ENCODE peak calls at places on chromosomes 11 and 22, in four cellular contexts. H, O, V and W are unnamed samples.

GRCh38 chr11:1934326-1935155 is 12.6 kb upstream of the MRPL23 start:
- DNase-seq in V (no peak), H (no peak), O (no peak), W (no peak)

GRCh38 chr22:40679249-40679963 is at the start of gene MCHR1:
- DNase-seq in O (no peak), H (no peak), V (no peak), W (no peak)

GRCh38 chr11:655036-655726 is 18.1 kb downstream of the DRD4 start:
- DNase-seq in V (peak; percentile 90), H (no peak), O (no peak), W (no peak)

GRCh38 chr11:16924826-16925494 is 89.3 kb downstream of the PLEKHA7 start:
- DNase-seq in H (no peak), O (peak; percentile 76), V (peak; percentile 78), W (peak; percentile 22)

GRCh38 chr22:46070215-46070721 is 80.1 kb upstream of the PPARA start:
- DNase-seq in V (peak; percentile 10), O (peak; percentile 74), H (no peak), W (no peak)

GRCh38 chr11:101555366-101555765 is 28.4 kb downstream of the TRPC6 start:
- DNase-seq in O (no peak), H (no peak), V (no peak), W (no peak)

GRCh38 chr11:129278586-129279319 is 86.6 kb upstream of the ARHGAP32 start:
- DNase-seq in H (no peak), V (no peak), O (no peak), W (no peak)

GRCh38 chr11:59009661-59010060 is 70.4 kb downstream of the GLYATL1 start:
- DNase-seq in V (no peak), O (no peak), H (no peak), W (no peak)

GRCh38 chr22:42800731-42801536 is 56.1 kb downstream of the ARFGAP3 start:
- DNase-seq in V (peak; percentile 98), O (no peak), H (no peak), W (no peak)

GRCh38 chr11:132844956-132845355 is 687.3 kb downstream of the OPCML start:
- DNase-seq in V (no peak), O (no peak), H (no peak), W (no peak)

DNA sequence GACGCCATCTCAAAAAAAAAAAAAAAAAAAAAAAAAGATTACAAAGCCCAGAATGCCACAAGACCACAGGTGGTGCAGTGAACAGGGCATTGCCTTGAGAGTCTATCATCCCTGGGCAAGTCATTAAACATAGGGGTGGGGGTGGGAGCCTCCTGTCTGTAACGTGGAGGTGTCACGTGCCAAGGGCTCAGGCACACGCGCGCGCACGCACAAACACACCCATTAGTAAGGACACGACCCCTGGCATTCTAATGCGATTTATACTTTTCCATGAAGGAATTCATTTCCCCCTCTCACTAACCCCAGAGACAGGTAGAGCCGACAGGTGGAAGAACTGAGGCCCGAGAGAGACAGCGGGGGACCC is 5.8 kb upstream of the GCAT start:
- DNase-seq in V (no peak), O (no peak), H (no peak), W (no peak)
- TF ChIP-seq SUZ12 in V (no peak), O (no peak), H (no peak), W (no peak)

DNA sequence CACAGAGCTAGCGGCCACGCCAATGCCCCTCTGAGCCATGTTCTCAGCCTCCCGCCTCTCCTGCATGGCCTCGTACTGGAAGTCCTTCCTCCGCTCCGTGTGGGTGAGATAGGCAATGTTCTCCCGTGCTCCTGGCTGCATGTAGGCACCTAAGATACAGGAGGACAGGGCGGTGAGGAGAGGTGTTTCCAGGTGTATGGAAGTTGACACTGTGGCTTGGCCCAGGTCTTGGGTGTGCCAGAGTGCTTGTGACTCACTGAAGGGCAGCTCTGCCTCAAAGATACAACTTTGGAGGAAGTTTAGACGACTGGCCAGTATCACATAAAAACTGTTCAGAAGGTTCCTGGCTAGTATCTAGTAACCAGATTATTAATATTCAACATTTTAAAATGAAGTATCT is 8.5 kb downstream of the SRRD start:
- DNase-seq in O (no peak), H (no peak), V (no peak), W (no peak)
- TF ChIP-seq ZNF274 in O (no peak), H (no peak), V (no peak), W (no peak)

DNA sequence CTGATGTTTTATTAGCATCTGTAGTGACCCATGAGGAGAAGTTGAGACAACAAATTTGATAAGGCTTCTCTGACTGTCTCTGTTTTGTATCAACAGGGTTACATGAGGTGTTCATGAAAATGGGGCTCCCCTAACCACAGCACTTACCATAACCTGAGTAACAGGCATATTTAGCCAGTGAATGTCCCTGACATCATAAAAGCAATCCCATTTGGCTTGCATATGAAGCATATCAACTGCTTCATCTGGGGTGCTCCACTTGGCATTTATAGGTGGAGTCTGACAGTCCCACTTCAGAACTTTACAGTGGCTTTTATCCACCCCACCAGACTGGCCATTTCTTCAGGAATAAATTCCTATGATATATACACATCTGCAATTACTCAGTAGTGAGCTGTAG is 257.6 kb downstream of the LUZP2 start:
- DNase-seq in V (no peak), H (no peak), O (no peak), W (no peak)
- TF ChIP-seq SUZ12 in V (no peak), H (no peak), O (no peak), W (no peak)

DNA sequence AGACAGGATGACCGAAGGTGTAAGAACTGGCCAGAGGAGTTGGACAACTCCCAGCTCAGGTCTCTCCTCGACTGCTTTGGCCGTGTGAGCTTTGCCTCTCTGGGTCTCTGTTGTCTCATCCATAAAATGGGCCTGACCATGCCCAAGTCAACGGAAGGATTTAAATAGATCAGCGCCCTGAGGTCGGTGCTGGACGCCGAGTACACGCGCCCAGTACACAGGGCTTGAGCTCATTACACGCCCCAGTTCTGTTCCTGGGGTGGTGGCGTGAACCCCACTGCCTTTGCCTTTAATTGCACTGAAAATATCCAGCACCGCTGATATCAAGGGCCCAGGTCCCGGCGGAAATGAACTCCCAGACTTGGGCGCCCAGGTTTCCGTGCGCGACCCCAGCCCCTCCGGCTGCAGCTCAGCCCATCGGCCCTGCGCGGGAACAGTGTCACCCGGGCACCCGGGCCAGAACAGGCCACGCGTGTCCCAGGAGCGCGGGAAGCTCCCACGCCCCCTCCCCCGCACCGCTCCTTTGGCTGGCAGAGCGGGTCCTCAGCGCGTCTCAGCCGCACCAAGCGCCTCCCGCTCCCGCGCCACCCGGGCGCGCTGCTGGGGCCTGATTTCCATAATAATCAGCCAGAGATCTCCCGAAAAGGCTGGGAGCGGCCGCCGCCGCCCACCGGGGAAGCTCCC is 42.2 kb downstream of the CYTH4 start:
- DNase-seq in H (no peak), V (no peak), O (no peak), W (no peak)
- TF ChIP-seq ZNF274 in H (no peak), V (no peak), O (no peak), W (no peak)

DNA sequence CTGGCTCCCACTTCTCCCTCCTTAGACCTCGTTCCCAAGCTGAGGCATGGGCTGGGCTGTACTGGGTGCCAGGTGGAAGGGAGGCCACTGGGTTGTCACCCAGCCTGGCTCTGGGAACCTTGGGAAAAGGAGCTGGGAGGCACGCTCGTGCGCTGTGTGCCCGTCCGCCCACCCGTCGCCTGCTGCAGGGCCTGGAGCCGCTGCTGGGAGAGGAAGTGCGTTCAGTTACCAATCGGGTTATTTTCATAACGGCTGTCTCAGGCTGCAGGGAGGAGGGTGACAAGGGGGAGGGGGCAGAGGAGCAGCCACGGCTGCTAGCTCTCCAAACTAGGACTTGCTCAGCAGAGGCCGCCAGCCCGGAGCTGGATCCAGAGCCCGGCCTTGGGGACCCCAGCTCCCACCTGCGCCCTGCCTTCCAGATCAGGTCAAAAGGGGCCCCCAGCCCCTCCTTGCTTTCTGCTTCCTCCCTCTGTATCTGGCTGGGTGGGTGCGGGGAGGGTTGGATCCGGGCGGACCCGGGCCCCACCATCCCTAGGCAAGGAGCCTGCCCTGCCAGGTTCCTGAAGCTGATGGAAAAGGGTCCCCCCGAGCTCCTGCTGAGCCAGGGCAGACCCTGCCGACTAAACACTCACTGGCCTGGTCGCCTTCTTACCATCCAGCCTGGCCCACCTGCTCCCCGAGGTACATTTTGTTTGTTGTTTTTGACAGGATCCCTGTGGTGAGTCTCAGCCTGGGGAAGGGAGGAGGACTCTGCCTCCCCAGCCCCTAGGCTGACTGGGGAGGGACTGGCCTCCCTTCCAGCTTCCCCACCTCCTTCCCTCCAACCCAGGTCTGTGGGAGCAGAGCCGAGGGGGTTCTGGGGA is 14.3 kb downstream of the DGKZ start:
- DNase-seq in O (no peak), H (peak; percentile 44), V (no peak), W (no peak)
- TF ChIP-seq SUZ12 in O (no peak), H (no peak), V (no peak), W (no peak)

GRCh38 chr11:5887172-5887571 is 5.8 kb upstream of the OR52E5 start:
- DNase-seq in O (no peak), V (no peak), H (no peak), W (no peak)

GRCh38 chr11:5892908-5893307 is at the start of gene OR52E5:
- DNase-seq in H (no peak), V (no peak), O (no peak), W (no peak)

GRCh38 chr11:5891216-5891800 is 1.7 kb upstream of the OR52E5 start:
- DNase-seq in H (peak; percentile 0), V (no peak), O (no peak), W (no peak)
- TF ChIP-seq ZNF274 in H (no peak), V (no peak), O (no peak), W (no peak)